ENCODE peak calls at places on chromosomes 4 and X, in five cellular contexts. One of them, this sample, is unnamed.

GRCh38 chrX:44747317-44747716 is 96.5 kb upstream of the DUSP21 start:
- DNase-seq in A549: no peak
- DNase-seq in endothelial cell of umbilical vein: no peak
- DNase-seq in NB4: peak
- DNase-seq in K562: no peak
- DNase-seq in this sample: no peak

GRCh38 chrX:9848718-9849481 is 62.7 kb downstream of the SHROOM2 start:
- DNase-seq in A549: no peak
- DNase-seq in endothelial cell of umbilical vein: no peak
- DNase-seq in NB4: no peak
- DNase-seq in K562: no peak
- DNase-seq in this sample: no peak

GRCh38 chr4:168218663-168219062 is 99.9 kb downstream of the DDX60 start:
- DNase-seq in A549: peak
- DNase-seq in endothelial cell of umbilical vein: peak
- DNase-seq in NB4: no peak
- DNase-seq in K562: no peak
- DNase-seq in this sample: no peak

GRCh38 chr4:78222575-78223186 is 165.6 kb downstream of the FRAS1 start:
- DNase-seq in A549: no peak
- DNase-seq in endothelial cell of umbilical vein: no peak
- DNase-seq in NB4: no peak
- DNase-seq in K562: no peak
- DNase-seq in this sample: no peak

GRCh38 chr4:147548251-147548650 is 67.4 kb downstream of the EDNRA start:
- DNase-seq in A549: no peak
- DNase-seq in endothelial cell of umbilical vein: no peak
- DNase-seq in NB4: no peak
- DNase-seq in K562: no peak
- DNase-seq in this sample: no peak

GRCh38 chr4:17082186-17082585 is 183.7 kb upstream of the LDB2 start:
- DNase-seq in A549: no peak
- DNase-seq in endothelial cell of umbilical vein: no peak
- DNase-seq in NB4: no peak
- DNase-seq in K562: no peak
- DNase-seq in this sample: no peak

GRCh38 chr4:117135634-117136354 is 50.4 kb upstream of the TRAM1L1 start:
- DNase-seq in A549: no peak
- DNase-seq in endothelial cell of umbilical vein: no peak
- DNase-seq in NB4: no peak
- DNase-seq in K562: no peak
- DNase-seq in this sample: no peak

GRCh38 chrX:2343413-2343812 is 157.4 kb downstream of the DHRSX start:
- DNase-seq in A549: no peak
- DNase-seq in endothelial cell of umbilical vein: no peak
- DNase-seq in NB4: no peak
- DNase-seq in K562: no peak
- DNase-seq in this sample: no peak

GRCh38 chrX:129233791-129234190 is 289.5 kb downstream of the SMARCA1 start:
- DNase-seq in A549: no peak
- DNase-seq in endothelial cell of umbilical vein: no peak
- DNase-seq in NB4: no peak
- DNase-seq in K562: no peak
- DNase-seq in this sample: no peak

GRCh38 chr4:101332424-101332823 is 14.9 kb downstream of the PPP3CA start:
- DNase-seq in A549: no peak
- DNase-seq in endothelial cell of umbilical vein: no peak
- DNase-seq in NB4: no peak
- DNase-seq in K562: no peak
- DNase-seq in this sample: no peak

GRCh38 chr4:144703494-144703893 is 57.5 kb downstream of the HHIP start:
- DNase-seq in A549: no peak
- DNase-seq in endothelial cell of umbilical vein: no peak
- DNase-seq in NB4: no peak
- DNase-seq in K562: no peak
- DNase-seq in this sample: no peak

GRCh38 chrX:48835524-48836329 is at the start of gene PCSK1N:
- DNase-seq in A549: peak
- DNase-seq in endothelial cell of umbilical vein: no peak
- DNase-seq in NB4: no peak
- DNase-seq in K562: no peak
- DNase-seq in this sample: peak

GRCh38 chrX:151815461-151815860 is 80.9 kb downstream of the CNGA2 start:
- DNase-seq in A549: no peak
- DNase-seq in endothelial cell of umbilical vein: no peak
- DNase-seq in NB4: no peak
- DNase-seq in K562: no peak
- DNase-seq in this sample: no peak

GRCh38 chr4:99815597-99816011 is 1.0 kb upstream of the DAPP1 start:
- DNase-seq in A549: no peak
- DNase-seq in endothelial cell of umbilical vein: no peak
- DNase-seq in NB4: no peak
- DNase-seq in K562: no peak
- DNase-seq in this sample: peak

GRCh38 chr4:3819210-3819919 is 53.2 kb downstream of the ADRA2C start:
- DNase-seq in A549: peak
- DNase-seq in endothelial cell of umbilical vein: no peak
- DNase-seq in NB4: no peak
- DNase-seq in K562: no peak
- DNase-seq in this sample: peak

GRCh38 chrX:105882581-105883275 is 60.4 kb downstream of the NRK start:
- DNase-seq in A549: no peak
- DNase-seq in endothelial cell of umbilical vein: peak
- DNase-seq in NB4: no peak
- DNase-seq in K562: no peak
- DNase-seq in this sample: no peak

GRCh38 chr4:173526034-173526482 is 4.0 kb downstream of the HAND2 start:
- DNase-seq in A549: no peak
- DNase-seq in endothelial cell of umbilical vein: no peak
- DNase-seq in NB4: no peak
- DNase-seq in K562: no peak
- DNase-seq in this sample: no peak

GRCh38 chrX:88612870-88613329 is 134.1 kb upstream of the CPXCR1 start:
- DNase-seq in A549: no peak
- DNase-seq in endothelial cell of umbilical vein: no peak
- DNase-seq in NB4: no peak
- DNase-seq in K562: no peak
- DNase-seq in this sample: peak

GRCh38 chr4:55865228-55865806 is 11.9 kb downstream of the EXOC1 start:
- DNase-seq in A549: no peak
- DNase-seq in endothelial cell of umbilical vein: peak
- DNase-seq in NB4: no peak
- DNase-seq in K562: no peak
- DNase-seq in this sample: no peak

GRCh38 chrX:21711126-21711847 is 46.6 kb downstream of the SMPX start:
- DNase-seq in A549: no peak
- DNase-seq in endothelial cell of umbilical vein: no peak
- DNase-seq in NB4: no peak
- DNase-seq in K562: no peak
- DNase-seq in this sample: no peak

GRCh38 chr4:183335369-183335940 is 13.2 kb upstream of the CLDN24 start:
- DNase-seq in A549: peak
- DNase-seq in endothelial cell of umbilical vein: peak
- DNase-seq in NB4: peak
- DNase-seq in K562: no peak
- DNase-seq in this sample: peak

GRCh38 chr4:40333921-40334352 is 1.2 kb upstream of the CHRNA9 start:
- DNase-seq in A549: peak
- DNase-seq in endothelial cell of umbilical vein: no peak
- DNase-seq in NB4: no peak
- DNase-seq in K562: no peak
- DNase-seq in this sample: no peak

GRCh38 chr4:137614491-137614890 is 82.2 kb upstream of the PCDH18 start:
- DNase-seq in A549: no peak
- DNase-seq in endothelial cell of umbilical vein: no peak
- DNase-seq in NB4: no peak
- DNase-seq in K562: no peak
- DNase-seq in this sample: no peak

GRCh38 chr4:54281060-54281781 is 52.1 kb downstream of the PDGFRA start:
- DNase-seq in A549: peak
- DNase-seq in endothelial cell of umbilical vein: peak
- DNase-seq in NB4: no peak
- DNase-seq in K562: no peak
- DNase-seq in this sample: no peak

DNA sequence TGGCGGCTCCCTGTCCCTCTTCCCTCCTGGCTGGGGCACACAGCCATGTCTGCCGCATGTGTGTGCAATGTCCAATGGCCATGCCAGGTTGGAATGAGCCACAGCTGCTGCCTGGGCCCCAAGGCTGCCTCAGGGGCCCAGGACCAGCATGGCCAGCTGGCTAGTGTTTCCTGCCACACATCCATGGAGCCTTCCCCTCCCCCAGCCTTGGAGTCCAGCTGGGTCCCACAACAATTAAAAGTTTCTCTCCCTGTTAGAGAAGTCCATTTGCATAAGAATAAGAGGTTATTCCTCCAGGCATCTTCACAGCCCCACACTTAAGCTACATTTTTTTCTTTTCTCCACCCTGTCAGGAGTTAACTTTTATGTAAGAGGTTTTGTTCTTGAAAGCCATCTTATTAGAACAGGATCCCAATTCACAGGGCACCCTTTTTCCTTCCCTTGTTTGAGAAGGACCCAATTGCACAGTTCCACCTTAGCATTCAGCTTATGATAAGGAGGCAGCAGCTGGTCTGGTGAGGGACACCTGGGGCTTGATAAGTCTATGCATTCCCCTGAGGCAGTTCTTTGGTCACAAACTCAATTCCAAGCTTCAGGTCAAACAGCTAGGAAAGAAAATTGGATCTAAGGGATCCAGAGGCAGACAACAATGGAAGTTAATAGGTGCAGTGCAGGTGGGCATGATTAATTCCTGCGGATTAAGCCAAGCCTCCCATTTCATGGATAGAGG is 963.3 kb upstream of the GRIA3 start:
- DNase-seq in A549: no peak
- DNase-seq in endothelial cell of umbilical vein: no peak
- DNase-seq in NB4: no peak
- DNase-seq in K562: no peak
- DNase-seq in this sample: no peak
- TF ChIP-seq MYC in A549: no peak
- TF ChIP-seq MYC in endothelial cell of umbilical vein: no peak
- TF ChIP-seq MYC in NB4: no peak
- TF ChIP-seq MYC in K562: no peak
- TF ChIP-seq MYC in this sample: no peak

GRCh38 chr4:158934996-158935669 is 166.3 kb downstream of the FNIP2 start:
- DNase-seq in A549: no peak
- DNase-seq in endothelial cell of umbilical vein: no peak
- DNase-seq in NB4: no peak
- DNase-seq in K562: no peak
- DNase-seq in this sample: no peak

GRCh38 chr4:158930573-158930972 is 161.7 kb downstream of the FNIP2 start:
- DNase-seq in A549: no peak
- DNase-seq in endothelial cell of umbilical vein: no peak
- DNase-seq in NB4: no peak
- DNase-seq in K562: no peak
- DNase-seq in this sample: no peak

GRCh38 chr4:158929939-158930344 is 161.1 kb downstream of the FNIP2 start:
- DNase-seq in A549: no peak
- DNase-seq in endothelial cell of umbilical vein: no peak
- DNase-seq in NB4: no peak
- DNase-seq in K562: no peak
- DNase-seq in this sample: no peak
- TF ChIP-seq MYC in A549: no peak
- TF ChIP-seq MYC in endothelial cell of umbilical vein: no peak
- TF ChIP-seq MYC in NB4: no peak
- TF ChIP-seq MYC in K562: no peak
- TF ChIP-seq MYC in this sample: no peak

GRCh38 chr4:112852586-112852985 is 196.9 kb upstream of the ANK2 start:
- DNase-seq in A549: no peak
- DNase-seq in endothelial cell of umbilical vein: no peak
- DNase-seq in NB4: no peak
- DNase-seq in K562: no peak
- DNase-seq in this sample: no peak
- TF ChIP-seq MYC in A549: no peak
- TF ChIP-seq MYC in endothelial cell of umbilical vein: no peak
- TF ChIP-seq MYC in NB4: no peak
- TF ChIP-seq MYC in K562: no peak
- TF ChIP-seq MYC in this sample: no peak

DNA sequence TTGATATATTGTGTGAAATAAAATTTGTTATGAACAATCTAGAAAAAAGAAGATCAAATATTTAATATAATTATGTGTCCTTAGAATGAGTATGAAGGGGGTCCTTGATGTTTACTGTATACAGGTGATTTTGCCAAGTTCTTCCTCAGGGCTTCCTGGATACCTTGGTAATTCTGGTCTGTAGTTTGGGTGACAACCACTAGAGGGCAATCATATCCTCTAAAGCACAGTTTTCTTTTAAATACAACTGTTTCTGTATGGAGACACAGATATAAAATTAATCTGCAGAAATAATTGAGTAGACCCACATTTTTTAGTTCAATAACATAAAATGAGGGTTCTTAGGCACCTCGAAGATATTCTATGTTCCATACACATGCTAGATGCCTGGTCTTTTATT is 157.7 kb downstream of the SPANXN1 start:
- DNase-seq in A549: peak
- DNase-seq in endothelial cell of umbilical vein: peak
- DNase-seq in NB4: peak
- DNase-seq in K562: peak
- DNase-seq in this sample: peak
- TF ChIP-seq MYC in A549: no peak
- TF ChIP-seq MYC in endothelial cell of umbilical vein: no peak
- TF ChIP-seq MYC in NB4: no peak
- TF ChIP-seq MYC in K562: no peak
- TF ChIP-seq MYC in this sample: no peak

GRCh38 chr4:139552908-139553307 is 3.1 kb downstream of the SETD7 start:
- DNase-seq in A549: no peak
- DNase-seq in endothelial cell of umbilical vein: no peak
- DNase-seq in NB4: no peak
- DNase-seq in K562: no peak
- DNase-seq in this sample: no peak

GRCh38 chr4:139554726-139555072 is 1.3 kb downstream of the SETD7 start:
- DNase-seq in A549: no peak
- DNase-seq in endothelial cell of umbilical vein: no peak
- DNase-seq in NB4: no peak
- DNase-seq in K562: no peak
- DNase-seq in this sample: no peak

GRCh38 chr4:139550724-139551429 is 5.1 kb downstream of the SETD7 start:
- DNase-seq in A549: no peak
- DNase-seq in endothelial cell of umbilical vein: peak
- DNase-seq in NB4: no peak
- DNase-seq in K562: no peak
- DNase-seq in this sample: no peak

GRCh38 chr4:139553751-139554670 is 2.0 kb downstream of the SETD7 start:
- DNase-seq in A549: no peak
- DNase-seq in endothelial cell of umbilical vein: peak
- DNase-seq in NB4: no peak
- DNase-seq in K562: no peak
- DNase-seq in this sample: no peak

DNA sequence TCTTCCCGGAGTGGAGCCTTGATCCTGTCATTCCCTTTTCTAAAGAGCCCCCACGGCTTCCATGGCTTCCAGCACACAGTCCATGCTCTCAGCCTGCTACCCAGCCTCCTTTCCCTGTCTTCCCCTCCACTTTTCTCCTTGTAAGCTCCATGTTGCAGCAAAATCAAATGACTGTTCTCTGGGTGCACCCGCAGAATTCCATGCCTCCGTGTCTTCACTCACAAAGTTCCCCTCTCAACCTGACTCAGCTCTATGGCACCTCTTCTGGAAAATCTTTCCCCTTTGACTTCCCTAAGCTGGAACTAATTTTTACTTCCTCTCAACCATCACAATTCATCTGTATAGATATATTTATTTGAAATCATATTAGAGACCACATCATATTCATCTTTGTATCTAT is 3.5 kb downstream of the SETD7 start:
- DNase-seq in A549: no peak
- DNase-seq in endothelial cell of umbilical vein: no peak
- DNase-seq in NB4: no peak
- DNase-seq in K562: no peak
- DNase-seq in this sample: no peak
- TF ChIP-seq MYC in A549: no peak
- TF ChIP-seq MYC in endothelial cell of umbilical vein: no peak
- TF ChIP-seq MYC in NB4: no peak
- TF ChIP-seq MYC in K562: no peak
- TF ChIP-seq MYC in this sample: no peak

This sample was measured in HepG2.